ENCODE peak calls at places on chromosomes 12 and 14, in four cellular contexts. V is ascending aorta, T is tibial artery, O is H1. B is an unnamed sample.

GRCh38 chr12:10601860-10602259 is 11.5 kb downstream of the MAGOHB start:
- DNase-seq in V (no peak), T (no peak), O (no peak), B (no peak)

GRCh38 chr14:76958020-76958965 is 70.2 kb downstream of the IRF2BPL start:
- DNase-seq in V (no peak), O (no peak), T (no peak), B (no peak)

GRCh38 chr14:25069889-25070288 is 19.9 kb upstream of the STXBP6 start:
- DNase-seq in T (no peak), V (no peak), O (no peak), B (no peak)

GRCh38 chr12:92938018-92938417 is 8.9 kb upstream of the EEA1 start:
- DNase-seq in T (no peak), O (no peak), V (no peak), B (no peak)

GRCh38 chr14:54651649-54652048 is 84.7 kb downstream of the SAMD4A start:
- DNase-seq in O (no peak), V (no peak), T (no peak), B (no peak)

GRCh38 chr14:34329281-34329680 is 132.8 kb downstream of the SPTSSA start:
- DNase-seq in V (no peak), T (no peak), O (no peak), B (no peak)

GRCh38 chr12:70853326-70853725 is 67.2 kb downstream of the PTPRR start:
- DNase-seq in T (peak), O (no peak), V (no peak), B (no peak)

GRCh38 chr14:30553311-30553989 is 5.5 kb upstream of the G2E3 start:
- DNase-seq in O (no peak), T (no peak), V (no peak), B (no peak)

GRCh38 chr14:55277972-55278740 is 6.9 kb downstream of the FBXO34 start:
- DNase-seq in V (no peak), O (no peak), T (no peak), B (no peak)

GRCh38 chr12:68971404-68971803 is 38.4 kb upstream of the CPM start:
- DNase-seq in O (no peak), T (no peak), V (no peak), B (no peak)

GRCh38 chr14:73457935-73458218 is 469 bp downstream of the NUMB start:
- DNase-seq in V (no peak), T (peak), O (no peak), B (no peak)

GRCh38 chr12:2959508-2960431 is 573 bp downstream of the TEAD4 start:
- DNase-seq in O (no peak), T (peak), V (peak), B (peak)

GRCh38 chr12:79408665-79409064 is 282.1 kb downstream of the PAWR start:
- DNase-seq in V (no peak), O (no peak), T (no peak), B (no peak)

GRCh38 chr12:110582286-110583136 is 607 bp downstream of the PPTC7 start:
- DNase-seq in O (no peak), T (peak), V (peak), B (peak)

GRCh38 chr12:12202105-12202504 is 64.7 kb downstream of the LRP6 start:
- DNase-seq in O (no peak), V (no peak), T (no peak), B (no peak)

GRCh38 chr12:76260390-76260748 is 87.8 kb downstream of the BBS10 start:
- DNase-seq in O (no peak), V (no peak), T (no peak), B (no peak)

GRCh38 chr12:104602901-104603300 is 146.2 kb downstream of the CHST11 start:
- DNase-seq in O (no peak), T (no peak), V (no peak), B (no peak)

GRCh38 chr12:25301798-25302197 is 51.1 kb upstream of the KRAS start:
- DNase-seq in T (no peak), V (no peak), O (no peak), B (no peak)

GRCh38 chr12:33649992-33650391 is 210.4 kb upstream of the SYT10 start:
- DNase-seq in O (no peak), T (no peak), V (no peak), B (no peak)

GRCh38 chr14:51996148-51996746 is 6.9 kb downstream of the RTRAF start:
- DNase-seq in T (no peak), O (no peak), V (no peak), B (no peak)

GRCh38 chr12:56081393-56082347 is 1.7 kb downstream of the ERBB3 start:
- DNase-seq in O (no peak), T (no peak), V (no peak), B (no peak)

GRCh38 chr12:87802721-87803011 is 226.5 kb downstream of the C12orf50 start:
- DNase-seq in O (no peak), V (no peak), T (no peak), B (no peak)

GRCh38 chr14:95497561-95498011 is 18.9 kb downstream of the SYNE3 start:
- DNase-seq in T (peak), O (no peak), V (no peak), B (no peak)

GRCh38 chr12:84891106-84891838 is 21.3 kb downstream of the SLC6A15 start:
- DNase-seq in V (no peak), T (no peak), O (no peak), B (no peak)

GRCh38 chr14:34090451-34090850 is 139.6 kb upstream of the EGLN3 start:
- DNase-seq in V (no peak), O (no peak), T (no peak), B (no peak)

GRCh38 chr14:95043732-95044462 is 113.4 kb downstream of the DICER1 start:
- DNase-seq in O (no peak), V (peak), T (no peak), B (no peak)

GRCh38 chr14:73283592-73284379 is 46.5 kb downstream of the PAPLN start:
- DNase-seq in O (peak), T (no peak), V (no peak), B (no peak)

DNA sequence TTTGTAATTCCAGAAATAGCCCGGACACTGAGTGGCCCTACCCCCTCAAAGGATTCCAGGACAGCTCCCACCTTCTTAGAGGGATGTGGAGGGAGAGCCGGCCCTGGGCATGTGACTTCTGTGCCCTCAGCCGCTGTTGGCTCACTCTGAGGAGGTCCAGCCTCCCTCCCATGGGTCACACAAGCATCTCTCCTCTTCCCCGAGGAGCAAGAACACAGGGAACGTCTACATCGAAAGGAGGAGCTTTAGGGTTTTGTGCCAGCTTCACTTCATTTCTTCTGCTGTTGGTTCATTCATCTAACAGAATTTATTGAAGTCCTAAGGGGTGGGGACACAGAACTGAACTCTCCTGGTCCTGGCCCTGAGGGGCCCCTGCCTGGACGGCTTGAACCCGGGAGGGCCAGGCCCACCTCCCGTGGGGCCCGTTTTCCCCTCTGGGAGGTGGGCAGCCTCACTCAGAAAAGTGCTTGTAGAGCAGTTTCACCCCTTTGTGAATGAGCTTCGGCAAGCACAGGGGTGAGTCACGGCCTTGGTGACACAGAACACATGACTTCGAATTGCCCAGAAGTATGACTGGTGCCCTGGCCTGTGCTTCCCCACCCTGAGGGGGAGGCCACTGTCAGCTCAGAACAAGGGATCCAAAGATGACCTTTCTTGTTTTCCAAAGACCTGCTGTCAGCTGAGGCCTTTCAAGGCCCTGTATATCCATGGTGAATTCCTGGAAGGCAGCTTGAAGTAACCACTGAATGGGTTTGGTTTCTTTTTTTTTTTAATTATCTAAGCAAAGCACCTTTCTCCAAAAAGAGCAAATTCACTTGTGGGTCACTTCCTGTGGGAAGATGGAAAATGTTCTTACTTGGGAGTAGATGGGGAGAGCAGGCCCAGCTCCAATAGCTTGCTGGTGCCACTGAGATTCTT is 39.2 kb downstream of the NFKBIA start:
- DNase-seq in T (peak), O (no peak), V (peak), B (no peak)
- TF ChIP-seq CTCF in T (no peak), O (no peak), V (no peak), B (no peak)

GRCh38 chr14:92794961-92795360 is 856 bp downstream of the GOLGA5 start:
- DNase-seq in T (no peak), O (no peak), V (no peak), B (no peak)

GRCh38 chr14:92794547-92794941 is 439 bp downstream of the GOLGA5 start:
- DNase-seq in O (no peak), T (no peak), V (no peak), B (peak)

GRCh38 chr14:92797935-92798653 is 4.0 kb downstream of the GOLGA5 start:
- DNase-seq in V (no peak), O (no peak), T (no peak), B (no peak)

GRCh38 chr14:92792885-92793284 is 1.2 kb upstream of the GOLGA5 start:
- DNase-seq in O (no peak), V (no peak), T (no peak), B (no peak)

DNA sequence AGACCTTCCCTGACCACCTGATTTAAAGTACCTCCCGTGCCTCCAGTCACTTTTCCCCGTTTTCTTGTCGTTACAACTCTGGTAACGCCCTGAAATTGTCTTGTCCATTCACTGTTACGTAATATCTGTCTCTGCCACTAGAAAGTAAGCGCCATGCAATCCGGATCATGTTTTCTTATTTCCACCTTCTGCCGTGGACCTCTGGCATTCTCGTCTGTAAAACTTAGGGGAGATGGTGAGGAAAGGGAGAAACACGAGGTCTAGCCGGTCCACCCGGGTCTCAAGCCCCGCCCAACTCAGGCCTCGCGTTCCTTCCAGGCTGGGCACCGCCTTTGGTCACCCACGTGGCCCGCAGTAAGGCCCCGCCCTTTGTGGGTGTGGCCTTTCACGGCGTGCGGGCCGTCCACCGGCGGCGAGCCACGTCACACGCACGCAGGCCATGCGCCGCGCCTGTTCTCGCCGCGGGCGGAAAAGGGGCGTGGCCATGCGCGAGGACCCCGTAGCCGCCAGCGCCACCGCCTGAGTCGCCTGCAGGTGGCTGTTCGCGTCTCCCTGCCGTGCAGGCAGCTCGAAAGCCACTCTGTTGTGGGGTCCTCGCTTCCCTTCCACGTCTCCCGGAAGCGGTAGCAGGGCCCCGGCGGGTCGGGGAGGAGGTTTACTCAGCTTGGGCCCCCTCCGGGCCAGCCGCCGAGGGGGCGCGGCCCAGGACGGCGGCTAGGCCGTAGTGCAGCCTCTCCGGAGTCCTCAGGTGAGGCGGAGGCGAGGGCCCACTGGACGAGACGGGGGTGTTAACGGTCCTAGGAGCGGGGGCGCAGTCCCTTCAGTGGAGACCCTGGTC is at the start of gene GOLGA5:
- DNase-seq in T (peak), V (peak), O (peak), B (peak)
- TF ChIP-seq CTCF in T (no peak), V (peak), O (no peak), B (no peak)

GRCh38 chr14:39434401-39434800 is 2.2 kb upstream of the FBXO33 start:
- DNase-seq in O (no peak), T (no peak), V (no peak), B (no peak)

GRCh38 chr14:39432179-39432618 is at the start of gene FBXO33:
- DNase-seq in V (peak), T (peak), O (peak), B (peak)

GRCh38 chr14:39433452-39433813 is 1.2 kb upstream of the FBXO33 start:
- DNase-seq in O (no peak), T (no peak), V (no peak), B (no peak)

GRCh38 chr14:39431416-39432178 is 636 bp downstream of the FBXO33 start:
- DNase-seq in T (peak), O (no peak), V (peak), B (peak)

DNA sequence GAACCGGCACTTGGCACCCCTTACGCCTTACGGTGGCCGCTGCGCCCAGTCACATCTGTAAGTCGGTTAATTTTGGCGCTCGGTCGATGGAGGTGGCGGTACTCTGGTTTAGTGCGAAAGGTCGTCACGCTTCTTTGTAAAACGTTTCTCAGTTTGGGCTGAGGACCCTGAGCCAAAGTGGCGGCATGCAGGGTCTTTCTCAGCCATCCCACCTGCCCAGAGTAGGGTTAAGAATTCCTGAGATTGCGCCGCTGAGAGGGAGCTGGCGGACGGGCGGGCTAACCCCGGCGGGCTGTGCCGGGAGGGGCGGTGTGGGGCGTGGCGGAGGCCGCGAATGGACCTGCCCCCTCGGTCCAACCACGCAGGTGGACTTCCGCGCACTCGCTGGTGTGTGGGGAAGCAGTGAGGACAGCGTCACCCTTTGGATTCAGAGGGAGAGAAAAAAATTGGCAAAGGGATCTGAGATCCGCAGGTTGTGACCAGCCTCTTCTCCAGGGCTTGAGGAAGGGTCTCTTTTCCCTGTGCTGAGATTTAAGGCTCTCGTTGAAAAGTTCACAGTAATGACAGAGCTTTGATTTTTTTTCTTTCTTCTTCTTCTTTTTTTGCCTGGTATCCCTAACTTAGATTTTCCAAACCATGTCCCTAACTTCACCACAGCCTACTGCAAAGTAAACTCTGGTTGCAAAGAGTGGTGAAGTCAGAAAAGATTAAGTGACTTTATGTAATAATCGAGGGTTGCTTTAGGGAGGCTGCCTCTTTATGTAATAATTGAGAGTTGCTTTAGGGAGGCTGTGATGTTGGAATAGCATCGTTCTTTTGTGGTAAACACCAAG is 602 bp upstream of the FBXO33 start:
- DNase-seq in O (peak), V (peak), T (peak), B (peak)
- TF ChIP-seq CTCF in O (no peak), V (peak), T (peak), B (no peak)

DNA sequence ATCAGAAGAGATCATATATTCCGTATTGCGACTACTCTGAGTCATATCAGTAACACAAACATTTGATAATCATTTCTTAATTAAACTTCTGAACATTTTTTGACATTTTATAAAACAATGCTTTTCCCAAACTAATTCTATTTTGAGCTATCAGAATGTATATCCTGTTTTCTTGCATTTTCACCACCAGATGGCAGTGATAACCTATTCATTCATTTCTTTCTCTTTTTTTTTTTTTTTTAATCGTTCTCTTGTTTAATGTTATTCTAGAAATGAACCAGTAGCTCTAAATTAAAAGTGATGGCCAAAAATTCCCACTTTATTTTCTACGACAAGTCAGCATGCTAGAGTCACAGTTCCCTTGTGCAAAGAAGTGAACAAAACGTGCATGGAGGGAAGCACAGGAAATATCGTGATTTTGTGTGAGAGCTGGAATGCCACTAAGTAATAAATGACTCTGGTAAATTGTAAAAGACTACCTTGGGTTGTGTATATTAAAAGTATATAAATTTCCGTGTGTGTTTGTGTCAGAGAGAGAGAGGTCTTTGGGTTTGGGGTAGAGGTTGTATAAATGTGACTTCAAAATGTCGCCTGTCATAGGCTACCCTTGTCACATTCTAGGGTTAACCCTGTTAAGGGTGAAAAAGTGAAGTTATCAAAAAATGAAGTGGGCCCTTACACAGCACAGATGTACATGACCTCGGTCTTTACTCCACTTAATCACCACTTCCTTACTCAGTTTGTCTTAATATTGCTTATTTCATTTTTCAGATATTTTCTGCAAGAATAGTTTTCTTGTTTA is 40.4 kb upstream of the LDHB start:
- DNase-seq in V (no peak), O (no peak), T (no peak), B (no peak)
- TF ChIP-seq CTCF in V (peak), O (peak), T (peak), B (peak)

GRCh38 chr12:31011746-31012567 is 61.7 kb upstream of the DDX11 start:
- DNase-seq in O (no peak), V (no peak), T (no peak), B (no peak)
- TF ChIP-seq CTCF in O (no peak), V (no peak), T (peak), B (no peak)

DNA sequence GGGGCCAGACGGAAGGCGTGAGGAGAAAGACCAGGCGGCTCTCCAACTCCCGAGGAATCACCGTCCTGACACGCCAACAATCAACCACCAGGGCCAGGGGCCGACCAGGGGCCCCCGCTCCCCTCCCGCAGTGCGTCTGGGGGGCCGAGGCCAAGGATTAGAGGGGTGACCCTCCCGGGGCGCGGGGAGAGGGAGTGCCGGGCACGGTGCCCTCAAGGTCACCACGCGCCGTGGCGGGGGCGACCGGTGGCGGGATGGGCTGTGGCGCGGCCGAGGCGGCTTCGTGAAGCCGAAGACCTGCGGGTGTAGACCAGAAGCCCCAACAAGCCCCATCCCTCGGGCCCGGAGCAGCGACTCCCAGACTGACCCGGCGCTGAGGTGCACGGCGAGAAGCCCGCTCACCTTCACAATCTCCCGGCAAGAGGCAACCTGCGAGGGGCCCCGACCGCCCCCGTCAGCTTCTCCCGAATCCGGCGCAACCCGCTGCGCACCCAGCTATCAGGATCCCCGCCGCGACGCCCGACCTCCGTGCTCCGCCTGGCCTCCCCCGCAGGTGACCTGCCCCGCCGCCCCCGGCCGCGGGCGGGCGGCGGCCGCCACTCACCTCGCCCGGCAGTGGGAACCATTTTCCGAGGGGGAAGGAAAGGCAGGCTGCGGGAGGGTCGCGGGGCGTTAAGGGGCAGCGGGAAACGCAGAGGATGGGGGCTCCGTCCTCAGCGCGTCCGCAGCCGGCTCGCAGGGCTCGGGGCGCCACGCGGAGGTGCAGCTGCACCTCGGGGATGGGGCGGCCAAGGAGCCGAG is 446 bp downstream of the ATP2B1 start:
- DNase-seq in T (no peak), V (peak), O (no peak), B (peak)
- TF ChIP-seq CTCF in T (no peak), V (no peak), O (no peak), B (no peak)

GRCh38 chr12:14618990-14619389 is 51.3 kb upstream of the PLBD1 start:
- DNase-seq in V (no peak), T (no peak), O (no peak), B (no peak)
- TF ChIP-seq CTCF in V (peak), T (peak), O (peak), B (no peak)

B was measured in endothelial cell.